ENCODE peak calls at places on chromosomes 6 and 20, in seven cellular contexts. Z, T, S, F, A, M and G are unnamed samples.

GRCh38 chr6:135270676-135271536 is 89.8 kb downstream of the MYB start:
- DNase-seq in Z (no peak), T (peak), S (no peak), F (no peak), A (peak), M (no peak), G (no peak)

GRCh38 chr6:36430351-36430750 is 12.3 kb downstream of the PXT1 start:
- DNase-seq in Z (no peak), T (no peak), S (no peak), F (no peak), A (no peak), M (peak), G (no peak)

GRCh38 chr6:7406743-7407142 is 17.1 kb downstream of the RIOK1 start:
- DNase-seq in Z (no peak), T (no peak), S (no peak), F (no peak), A (no peak), M (no peak), G (no peak)

GRCh38 chr6:150456466-150456865 is 87.7 kb downstream of the IYD start:
- DNase-seq in Z (no peak), T (no peak), S (no peak), F (no peak), A (no peak), M (no peak), G (no peak)

GRCh38 chr20:36773123-36773547 is 428 bp downstream of the DSN1 start:
- DNase-seq in Z (no peak), T (no peak), S (no peak), F (no peak), A (peak), M (peak), G (no peak)

GRCh38 chr6:108651781-108652227 is 91.1 kb downstream of the FOXO3 start:
- DNase-seq in Z (no peak), T (peak), S (no peak), F (no peak), A (no peak), M (peak), G (no peak)

GRCh38 chr20:49480236-49480635 is 2.2 kb downstream of the KCNB1 start:
- DNase-seq in Z (no peak), T (no peak), S (no peak), F (no peak), A (no peak), M (no peak), G (no peak)

GRCh38 chr6:151310852-151311767 is 71.3 kb downstream of the AKAP12 start:
- DNase-seq in Z (no peak), T (no peak), S (no peak), F (no peak), A (no peak), M (no peak), G (no peak)

GRCh38 chr20:12287575-12287974 is 369.9 kb downstream of the BTBD3 start:
- DNase-seq in Z (no peak), T (no peak), S (no peak), F (no peak), A (no peak), M (peak), G (no peak)

GRCh38 chr6:136216503-136216902 is 33.6 kb downstream of the MTFR2 start:
- DNase-seq in Z (no peak), T (no peak), S (no peak), F (no peak), A (no peak), M (no peak), G (no peak)

GRCh38 chr6:3229566-3230274 is 2.3 kb upstream of the TUBB2B start:
- DNase-seq in Z (no peak), T (no peak), S (no peak), F (no peak), A (peak), M (no peak), G (peak)

GRCh38 chr20:57953638-57954037 is 243.8 kb upstream of the PMEPA1 start:
- DNase-seq in Z (no peak), T (no peak), S (no peak), F (no peak), A (no peak), M (peak), G (no peak)

GRCh38 chr6:143112837-143113236 is 52.1 kb downstream of the AIG1 start:
- DNase-seq in Z (no peak), T (no peak), S (no peak), F (no peak), A (no peak), M (no peak), G (no peak)

GRCh38 chr20:5933802-5934436 is 16.4 kb downstream of the TRMT6 start:
- DNase-seq in Z (no peak), T (no peak), S (no peak), F (no peak), A (peak), M (peak), G (peak)

GRCh38 chr6:144217264-144217663 is 66.9 kb downstream of the STX11 start:
- DNase-seq in Z (no peak), T (no peak), S (no peak), F (no peak), A (no peak), M (no peak), G (no peak)

GRCh38 chr6:79671605-79672266 is 40.6 kb downstream of the SH3BGRL2 start:
- DNase-seq in Z (peak), T (no peak), S (peak), F (peak), A (peak), M (peak), G (peak)

GRCh38 chr20:20827992-20828597 is 115.7 kb upstream of the RALGAPA2 start:
- DNase-seq in Z (no peak), T (no peak), S (no peak), F (no peak), A (no peak), M (no peak), G (no peak)

GRCh38 chr6:24257282-24257681 is 100.6 kb downstream of the DCDC2 start:
- DNase-seq in Z (no peak), T (no peak), S (no peak), F (no peak), A (no peak), M (no peak), G (no peak)

GRCh38 chr20:14829897-14830296 is 492.5 kb upstream of the FLRT3 start:
- DNase-seq in Z (no peak), T (no peak), S (no peak), F (no peak), A (no peak), M (no peak), G (no peak)

GRCh38 chr20:57024849-57025248 is 241.6 kb downstream of the BMP7 start:
- DNase-seq in Z (no peak), T (no peak), S (no peak), F (no peak), A (no peak), M (peak), G (no peak)

GRCh38 chr6:43703512-43704429 is 16.2 kb upstream of the MRPS18A start:
- DNase-seq in Z (no peak), T (no peak), S (no peak), F (no peak), A (no peak), M (no peak), G (no peak)

GRCh38 chr20:3606021-3606420 is 57.2 kb downstream of the GFRA4 start:
- DNase-seq in Z (no peak), T (no peak), S (no peak), F (no peak), A (no peak), M (peak), G (no peak)

GRCh38 chr20:1881240-1881835 is 13.9 kb upstream of the SIRPA start:
- DNase-seq in Z (no peak), T (no peak), S (no peak), F (no peak), A (no peak), M (no peak), G (no peak)

GRCh38 chr6:33248643-33248931 is 23.1 kb downstream of the VPS52 start:
- DNase-seq in Z (no peak), T (no peak), S (no peak), F (peak), A (peak), M (peak), G (no peak)